ENCODE peak calls at places on chromosomes 1 and 21, in eight cellular contexts. Q is HuH-7, J is MCF 10A, Y is caudate nucleus, M is left cardiac atrium, W is NCI-H345, R is NCI-H774, L is WTC11. F is an unnamed sample.
A peak's percentile ranks its signal among the peaks of the same experiment; 100 is the strongest.

GRCh38 chr1:188433428-188433827 is 1604.7 kb downstream of the PLA2G4A start:
- DNase-seq in R (no peak), M (no peak), Q (no peak), Y (no peak), L (no peak), J (peak; percentile 8), W (peak; percentile 42), F (no peak)

GRCh38 chr1:78340006-78340405 is 150.8 kb upstream of the PTGFR start:
- DNase-seq in L (no peak), J (peak; percentile 79), W (no peak), Y (no peak), M (no peak), R (no peak), Q (no peak), F (no peak)

GRCh38 chr21:30839304-30839703 is 9.7 kb upstream of the KRTAP7-1 start:
- DNase-seq in L (peak; percentile 73), W (no peak), R (no peak), M (no peak), Y (no peak), J (peak; percentile 58), Q (peak; percentile 43), F (peak; percentile 73)

GRCh38 chr1:22747021-22747734 is 36.5 kb downstream of the EPHB2 start:
- DNase-seq in Q (no peak), J (peak; percentile 62), L (no peak), W (no peak), R (no peak), Y (no peak), M (no peak), F (no peak)

GRCh38 chr1:232952514-232953175 is 2.2 kb downstream of the NTPCR start:
- DNase-seq in R (peak; percentile 17), L (peak; percentile 77), Q (peak; percentile 86), W (peak; percentile 63), Y (no peak), M (peak; percentile 29), J (peak; percentile 93), F (peak; percentile 85)

GRCh38 chr1:91559046-91559750 is 58.5 kb downstream of the CDC7 start:
- DNase-seq in M (no peak), Q (no peak), W (no peak), L (no peak), J (no peak), Y (no peak), R (no peak), F (no peak)

GRCh38 chr1:185541861-185542260 is 192.3 kb upstream of the HMCN1 start:
- DNase-seq in J (no peak), L (no peak), R (no peak), M (no peak), Q (no peak), W (no peak), Y (no peak), F (no peak)

GRCh38 chr1:117857434-117857833 is 72.0 kb downstream of the GDAP2 start:
- DNase-seq in Q (peak; percentile 33), L (no peak), W (peak; percentile 13), Y (no peak), J (peak; percentile 10), R (no peak), M (no peak), F (no peak)

F was measured in T47D.